ENCODE peak calls at places on chromosomes 7 and 10, in six cellular contexts. X is activated effector memory CD4-positive, alpha-beta T cell treated with Interleukin-2 at 50 U/mL for 16 hours; U is right lobe of liver; K is Caki2; B is GM04503; N is T-helper 9 cell. I is an unnamed sample.

GRCh38 chr7:26843696-26844095 is 20.7 kb downstream of the SKAP2 start:
- DNase-seq in X (no peak), U (no peak), K (no peak), B (no peak), N (no peak), I (no peak)

GRCh38 chr7:155950898-155951553 is 138.8 kb upstream of the SHH start:
- DNase-seq in X (no peak), U (no peak), K (no peak), B (no peak), N (no peak), I (no peak)

GRCh38 chr10:85008493-85009181 is 680.2 kb downstream of the CCSER2 start:
- DNase-seq in X (no peak), U (no peak), K (no peak), B (no peak), N (no peak), I (peak)

GRCh38 chr10:112653215-112653614 is 206.2 kb downstream of the VTI1A start:
- DNase-seq in X (no peak), U (no peak), K (no peak), B (no peak), N (no peak), I (peak)

GRCh38 chr10:61164458-61165160 is 220.6 kb upstream of the RHOBTB1 start:
- DNase-seq in X (no peak), U (no peak), K (no peak), B (no peak), N (no peak), I (peak)

GRCh38 chr10:93465806-93466675 is 16.1 kb downstream of the MYOF start:
- DNase-seq in X (no peak), U (peak), K (peak), B (peak), N (no peak), I (peak)

GRCh38 chr10:50917486-50917885 is 32.1 kb upstream of the A1CF start:
- DNase-seq in X (no peak), U (no peak), K (no peak), B (peak), N (no peak), I (no peak)

GRCh38 chr10:119542357-119542989 is at the start of gene RGS10:
- DNase-seq in X (peak), U (peak), K (peak), B (peak), N (peak), I (no peak)

GRCh38 chr10:114100848-114101741 is 57.4 kb downstream of the ADRB1 start:
- DNase-seq in X (no peak), U (peak), K (no peak), B (no peak), N (no peak), I (peak)

GRCh38 chr7:97004931-97005763 is at the start of gene DLX6:
- DNase-seq in X (no peak), U (no peak), K (peak), B (no peak), N (no peak), I (peak)

GRCh38 chr10:20898851-20899250 is 1.7 kb upstream of the NEBL start:
- DNase-seq in X (no peak), U (no peak), K (no peak), B (no peak), N (no peak), I (no peak)

GRCh38 chr7:39507866-39508551 is 58.2 kb upstream of the YAE1 start:
- DNase-seq in X (no peak), U (no peak), K (peak), B (no peak), N (no peak), I (no peak)

GRCh38 chr10:69738071-69738470 is 63.6 kb upstream of the COL13A1 start:
- DNase-seq in X (no peak), U (no peak), K (no peak), B (no peak), N (no peak), I (no peak)

GRCh38 chr7:113797420-113797995 is 121.3 kb downstream of the PPP1R3A start:
- DNase-seq in X (no peak), U (no peak), K (no peak), B (no peak), N (no peak), I (no peak)

GRCh38 chr10:7090529-7090928 is 320.3 kb downstream of the SFMBT2 start:
- DNase-seq in X (no peak), U (no peak), K (no peak), B (no peak), N (no peak), I (no peak)